ENCODE peak calls at places on chromosomes 1 and 21, in eight cellular contexts. One of them, this sample, is unnamed.

GRCh38 chr1:210236840-210237409 is 4.3 kb downstream of the SERTAD4 start:
- DNase-seq in PC-3: no peak
- DNase-seq in kidney tubule cell: peak
- DNase-seq in stimulated activated CD8-positive, alpha-beta memory T cell treated with anti-CD3 and anti-CD28 coated beads, Interleukin-15, amount 100 ng/mL, for 1 hour: no peak
- DNase-seq in HFF-Myc: no peak
- DNase-seq in amniotic stem cell: no peak
- DNase-seq in stomach: no peak
- DNase-seq in AG08395: peak
- DNase-seq in this sample: no peak

GRCh38 chr1:177948336-177948972 is 21.4 kb downstream of the SEC16B start:
- DNase-seq in PC-3: peak
- DNase-seq in kidney tubule cell: peak
- DNase-seq in stimulated activated CD8-positive, alpha-beta memory T cell treated with anti-CD3 and anti-CD28 coated beads, Interleukin-15, amount 100 ng/mL, for 1 hour: no peak
- DNase-seq in HFF-Myc: peak
- DNase-seq in amniotic stem cell: peak
- DNase-seq in stomach: peak
- DNase-seq in AG08395: peak
- DNase-seq in this sample: no peak

GRCh38 chr1:39995973-39996393 is 41.0 kb downstream of the MFSD2A start:
- DNase-seq in PC-3: no peak
- DNase-seq in kidney tubule cell: no peak
- DNase-seq in stimulated activated CD8-positive, alpha-beta memory T cell treated with anti-CD3 and anti-CD28 coated beads, Interleukin-15, amount 100 ng/mL, for 1 hour: no peak
- DNase-seq in HFF-Myc: no peak
- DNase-seq in amniotic stem cell: no peak
- DNase-seq in stomach: no peak
- DNase-seq in AG08395: no peak
- DNase-seq in this sample: no peak

GRCh38 chr1:36159614-36160387 is 3.8 kb downstream of the MAP7D1 start:
- DNase-seq in PC-3: no peak
- DNase-seq in kidney tubule cell: no peak
- DNase-seq in stimulated activated CD8-positive, alpha-beta memory T cell treated with anti-CD3 and anti-CD28 coated beads, Interleukin-15, amount 100 ng/mL, for 1 hour: no peak
- DNase-seq in HFF-Myc: no peak
- DNase-seq in amniotic stem cell: no peak
- DNase-seq in stomach: no peak
- DNase-seq in AG08395: no peak
- DNase-seq in this sample: no peak

GRCh38 chr1:16167331-16168143 is 11.7 kb upstream of the EPHA2 start:
- DNase-seq in PC-3: peak
- DNase-seq in kidney tubule cell: peak
- DNase-seq in stimulated activated CD8-positive, alpha-beta memory T cell treated with anti-CD3 and anti-CD28 coated beads, Interleukin-15, amount 100 ng/mL, for 1 hour: peak
- DNase-seq in HFF-Myc: no peak
- DNase-seq in amniotic stem cell: no peak
- DNase-seq in stomach: peak
- DNase-seq in AG08395: peak
- DNase-seq in this sample: no peak

GRCh38 chr21:44732956-44733355 is 21.6 kb upstream of the TSPEAR start:
- DNase-seq in PC-3: peak
- DNase-seq in kidney tubule cell: peak
- DNase-seq in stimulated activated CD8-positive, alpha-beta memory T cell treated with anti-CD3 and anti-CD28 coated beads, Interleukin-15, amount 100 ng/mL, for 1 hour: no peak
- DNase-seq in HFF-Myc: no peak
- DNase-seq in amniotic stem cell: no peak
- DNase-seq in stomach: no peak
- DNase-seq in AG08395: no peak
- DNase-seq in this sample: no peak

GRCh38 chr1:51664412-51665240 is 47.7 kb downstream of the OSBPL9 start:
- DNase-seq in PC-3: no peak
- DNase-seq in kidney tubule cell: peak
- DNase-seq in stimulated activated CD8-positive, alpha-beta memory T cell treated with anti-CD3 and anti-CD28 coated beads, Interleukin-15, amount 100 ng/mL, for 1 hour: no peak
- DNase-seq in HFF-Myc: no peak
- DNase-seq in amniotic stem cell: no peak
- DNase-seq in stomach: no peak
- DNase-seq in AG08395: no peak
- DNase-seq in this sample: no peak

GRCh38 chr1:60171793-60172192 is 98.2 kb upstream of the C1orf87 start:
- DNase-seq in PC-3: peak
- DNase-seq in kidney tubule cell: peak
- DNase-seq in stimulated activated CD8-positive, alpha-beta memory T cell treated with anti-CD3 and anti-CD28 coated beads, Interleukin-15, amount 100 ng/mL, for 1 hour: no peak
- DNase-seq in HFF-Myc: peak
- DNase-seq in amniotic stem cell: peak
- DNase-seq in stomach: no peak
- DNase-seq in AG08395: peak
- DNase-seq in this sample: peak

GRCh38 chr1:147515046-147515869 is 26.0 kb upstream of the BCL9 start:
- DNase-seq in PC-3: peak
- DNase-seq in kidney tubule cell: peak
- DNase-seq in stimulated activated CD8-positive, alpha-beta memory T cell treated with anti-CD3 and anti-CD28 coated beads, Interleukin-15, amount 100 ng/mL, for 1 hour: no peak
- DNase-seq in HFF-Myc: peak
- DNase-seq in amniotic stem cell: no peak
- DNase-seq in stomach: peak
- DNase-seq in AG08395: no peak
- DNase-seq in this sample: no peak

GRCh38 chr1:200889571-200889970 is 5.1 kb upstream of the INAVA start:
- DNase-seq in PC-3: peak
- DNase-seq in kidney tubule cell: peak
- DNase-seq in stimulated activated CD8-positive, alpha-beta memory T cell treated with anti-CD3 and anti-CD28 coated beads, Interleukin-15, amount 100 ng/mL, for 1 hour: no peak
- DNase-seq in HFF-Myc: no peak
- DNase-seq in amniotic stem cell: no peak
- DNase-seq in stomach: no peak
- DNase-seq in AG08395: no peak
- DNase-seq in this sample: no peak

GRCh38 chr1:243946946-243947345 is 96.9 kb upstream of the AKT3 start:
- DNase-seq in PC-3: peak
- DNase-seq in kidney tubule cell: peak
- DNase-seq in stimulated activated CD8-positive, alpha-beta memory T cell treated with anti-CD3 and anti-CD28 coated beads, Interleukin-15, amount 100 ng/mL, for 1 hour: no peak
- DNase-seq in HFF-Myc: no peak
- DNase-seq in amniotic stem cell: no peak
- DNase-seq in stomach: no peak
- DNase-seq in AG08395: peak
- DNase-seq in this sample: no peak

GRCh38 chr1:192555399-192555798 is 20.2 kb upstream of the RGS1 start:
- DNase-seq in PC-3: no peak
- DNase-seq in kidney tubule cell: no peak
- DNase-seq in stimulated activated CD8-positive, alpha-beta memory T cell treated with anti-CD3 and anti-CD28 coated beads, Interleukin-15, amount 100 ng/mL, for 1 hour: no peak
- DNase-seq in HFF-Myc: no peak
- DNase-seq in amniotic stem cell: no peak
- DNase-seq in stomach: no peak
- DNase-seq in AG08395: no peak
- DNase-seq in this sample: no peak

GRCh38 chr1:43493661-43494450 is 36.8 kb upstream of the PTPRF start:
- DNase-seq in PC-3: no peak
- DNase-seq in kidney tubule cell: no peak
- DNase-seq in stimulated activated CD8-positive, alpha-beta memory T cell treated with anti-CD3 and anti-CD28 coated beads, Interleukin-15, amount 100 ng/mL, for 1 hour: no peak
- DNase-seq in HFF-Myc: no peak
- DNase-seq in amniotic stem cell: no peak
- DNase-seq in stomach: no peak
- DNase-seq in AG08395: no peak
- DNase-seq in this sample: no peak

GRCh38 chr1:150507912-150508864 is at the start of gene ECM1:
- DNase-seq in PC-3: peak
- DNase-seq in kidney tubule cell: peak
- DNase-seq in stimulated activated CD8-positive, alpha-beta memory T cell treated with anti-CD3 and anti-CD28 coated beads, Interleukin-15, amount 100 ng/mL, for 1 hour: no peak
- DNase-seq in HFF-Myc: peak
- DNase-seq in amniotic stem cell: peak
- DNase-seq in stomach: peak
- DNase-seq in AG08395: peak
- DNase-seq in this sample: peak